ENCODE peak calls at places on chromosomes 1 and 21, in five cellular contexts. One of them, this sample, is unnamed.

GRCh38 chr1:97412155-97412554 is 508.7 kb downstream of the DPYD start:
- DNase-seq in BJ: no peak
- DNase-seq in H1: no peak
- DNase-seq in spleen: no peak
- DNase-seq in PC-9: no peak
- DNase-seq in this sample: no peak

GRCh38 chr21:45494135-45494850 is 47.9 kb downstream of the SLC19A1 start:
- DNase-seq in H1: no peak
- DNase-seq in PC-9: no peak
- DNase-seq in spleen: peak
- DNase-seq in BJ: no peak
- DNase-seq in this sample: no peak

GRCh38 chr1:4027008-4027407 is 126.9 kb upstream of the C1orf174 start:
- DNase-seq in spleen: no peak
- DNase-seq in BJ: no peak
- DNase-seq in PC-9: no peak
- DNase-seq in H1: no peak
- DNase-seq in this sample: no peak

GRCh38 chr1:178607718-178608408 is 95.0 kb downstream of the TEX35 start:
- DNase-seq in spleen: no peak
- DNase-seq in PC-9: no peak
- DNase-seq in BJ: no peak
- DNase-seq in H1: no peak
- DNase-seq in this sample: no peak

GRCh38 chr1:218304281-218305039 is 19.4 kb downstream of the RRP15 start:
- DNase-seq in BJ: no peak
- DNase-seq in spleen: no peak
- DNase-seq in PC-9: no peak
- DNase-seq in H1: no peak
- DNase-seq in this sample: no peak

GRCh38 chr1:37946703-37947360 is at the start of gene INPP5B:
- DNase-seq in BJ: peak
- DNase-seq in spleen: peak
- DNase-seq in PC-9: no peak
- DNase-seq in H1: peak
- DNase-seq in this sample: no peak

GRCh38 chr1:228868731-228869024 is 133.4 kb downstream of the RHOU start:
- DNase-seq in PC-9: no peak
- DNase-seq in spleen: no peak
- DNase-seq in H1: peak
- DNase-seq in BJ: no peak
- DNase-seq in this sample: no peak

GRCh38 chr1:88060112-88060673 is 623.9 kb upstream of the PKN2 start:
- DNase-seq in H1: no peak
- DNase-seq in PC-9: no peak
- DNase-seq in spleen: no peak
- DNase-seq in BJ: no peak
- DNase-seq in this sample: no peak

GRCh38 chr1:40153073-40153770 is 8.0 kb upstream of the RLF start:
- DNase-seq in PC-9: peak
- DNase-seq in H1: no peak
- DNase-seq in BJ: no peak
- DNase-seq in spleen: no peak
- DNase-seq in this sample: no peak

GRCh38 chr1:172742599-172743500 is 83.9 kb downstream of the FASLG start:
- DNase-seq in PC-9: no peak
- DNase-seq in spleen: no peak
- DNase-seq in BJ: no peak
- DNase-seq in H1: no peak
- DNase-seq in this sample: no peak

GRCh38 chr1:68358439-68358838 is 91.3 kb downstream of the RPE65 start:
- DNase-seq in PC-9: no peak
- DNase-seq in spleen: no peak
- DNase-seq in H1: no peak
- DNase-seq in BJ: no peak
- DNase-seq in this sample: no peak

GRCh38 chr1:44536357-44536756 is 131.3 kb downstream of the RNF220 start:
- DNase-seq in PC-9: no peak
- DNase-seq in BJ: no peak
- DNase-seq in spleen: no peak
- DNase-seq in H1: no peak
- DNase-seq in this sample: no peak
- H3K4me3 ChIP-seq in PC-9: no peak
- H3K4me3 ChIP-seq in BJ: no peak
- H3K4me3 ChIP-seq in spleen: no peak
- H3K4me3 ChIP-seq in H1: no peak
- H3K4me3 ChIP-seq in this sample: no peak

GRCh38 chr21:39209334-39209688 is 26.1 kb upstream of the PSMG1 start:
- DNase-seq in H1: no peak
- DNase-seq in BJ: no peak
- DNase-seq in PC-9: no peak
- DNase-seq in spleen: no peak
- DNase-seq in this sample: no peak

GRCh38 chr21:39208624-39209333 is 25.5 kb upstream of the PSMG1 start:
- DNase-seq in BJ: no peak
- DNase-seq in H1: no peak
- DNase-seq in spleen: no peak
- DNase-seq in PC-9: no peak
- DNase-seq in this sample: no peak

DNA sequence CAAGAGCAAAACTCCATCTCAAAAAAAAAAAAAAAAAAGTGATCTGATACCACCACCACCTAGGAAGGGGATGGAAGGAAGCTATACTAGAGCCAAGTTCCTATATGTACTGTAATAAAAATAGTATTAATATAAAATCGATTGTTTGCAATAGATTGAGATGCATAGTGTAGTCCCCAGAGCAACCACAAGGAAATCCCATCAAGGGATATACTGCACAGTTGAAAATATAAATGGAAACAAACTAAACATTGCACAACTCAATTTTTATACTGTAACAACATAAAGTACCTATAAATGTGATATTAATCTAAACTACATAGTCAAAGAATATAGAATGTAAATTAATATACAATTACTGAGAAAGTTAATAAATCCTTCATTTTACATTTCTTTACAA is 20.9 kb upstream of the PSMG1 start:
- DNase-seq in BJ: no peak
- DNase-seq in spleen: no peak
- DNase-seq in PC-9: no peak
- DNase-seq in H1: no peak
- DNase-seq in this sample: no peak
- TF ChIP-seq CTCF in BJ: peak
- TF ChIP-seq CTCF in spleen: no peak
- TF ChIP-seq CTCF in PC-9: peak
- TF ChIP-seq CTCF in H1: no peak
- TF ChIP-seq CTCF in this sample: peak

DNA sequence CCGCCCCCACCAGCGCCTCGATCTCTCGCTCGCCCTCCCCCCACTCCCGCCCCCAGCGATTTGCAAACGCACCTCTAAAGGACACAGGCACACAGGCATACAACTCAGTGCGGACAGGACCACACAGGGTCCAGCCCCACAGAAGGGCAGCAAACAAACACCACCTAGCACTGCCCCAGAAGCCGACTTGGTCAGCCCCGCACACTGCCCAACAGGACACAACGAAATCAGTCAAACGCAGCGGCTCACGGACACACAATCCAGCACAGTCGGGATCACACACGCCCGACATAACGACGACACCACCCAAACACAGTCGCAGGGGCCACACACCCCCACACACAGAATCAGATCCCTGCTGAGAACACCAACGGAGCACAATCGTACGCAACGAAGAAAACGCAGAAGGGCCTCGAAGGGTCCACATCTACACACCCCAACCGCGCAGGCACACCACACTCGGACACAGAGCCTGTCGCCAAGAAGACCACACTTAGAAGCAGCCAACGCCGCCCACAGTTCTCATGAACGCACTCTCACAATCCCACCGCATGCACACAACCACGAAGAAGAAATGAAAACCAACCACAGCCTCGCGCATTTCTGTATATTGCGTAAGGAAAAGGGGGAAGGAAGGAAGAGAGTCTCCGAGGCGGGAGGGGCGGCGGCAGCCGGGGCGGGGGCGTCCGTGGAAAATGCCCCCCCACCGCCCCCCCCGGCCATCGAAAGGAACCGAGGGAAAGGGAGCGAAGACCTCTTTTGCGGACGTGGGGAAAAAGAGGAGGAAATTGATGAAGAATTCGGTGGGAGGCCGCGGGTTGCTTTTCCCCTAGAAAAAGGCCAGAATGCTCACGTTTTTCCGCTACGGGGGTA is 475 bp downstream of the TAL1 start:
- DNase-seq in PC-9: no peak
- DNase-seq in spleen: no peak
- DNase-seq in BJ: no peak
- DNase-seq in H1: peak
- DNase-seq in this sample: no peak
- H3K4me3 ChIP-seq in PC-9: no peak
- H3K4me3 ChIP-seq in spleen: peak
- H3K4me3 ChIP-seq in BJ: no peak
- H3K4me3 ChIP-seq in H1: peak
- H3K4me3 ChIP-seq in this sample: peak

DNA sequence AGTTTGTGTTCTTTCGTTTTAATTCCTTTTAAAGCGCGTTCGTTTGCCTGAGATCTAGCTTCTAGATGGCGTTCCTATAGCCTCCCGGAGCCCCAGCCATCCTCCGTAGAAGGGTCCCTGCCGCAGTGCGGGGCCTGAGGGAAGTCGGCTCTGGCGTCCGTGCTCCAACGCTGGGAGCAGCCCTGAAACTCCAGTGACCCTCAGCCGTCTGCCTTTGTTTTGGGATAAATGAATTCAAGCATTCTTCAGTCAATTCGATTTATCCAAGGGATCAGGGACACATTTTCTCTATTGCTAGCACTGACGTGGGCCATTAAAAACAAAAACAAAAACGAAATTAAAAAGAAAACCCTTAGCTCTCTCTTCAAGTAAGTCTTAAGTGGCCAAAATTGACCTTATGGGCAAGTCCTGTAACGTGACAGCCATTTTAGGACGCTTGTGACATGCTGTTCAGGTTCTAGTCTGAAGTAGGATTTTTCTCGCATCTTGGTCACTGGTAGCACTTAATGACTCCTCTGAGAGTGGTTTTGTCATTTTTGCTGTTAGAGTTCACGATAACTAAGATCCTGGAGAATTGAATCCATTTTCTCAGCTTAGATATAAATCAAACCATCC is 757 bp upstream of the HSPA13 start:
- DNase-seq in BJ: no peak
- DNase-seq in spleen: no peak
- DNase-seq in PC-9: no peak
- DNase-seq in H1: no peak
- DNase-seq in this sample: no peak
- TF ChIP-seq CTCF in BJ: peak
- TF ChIP-seq CTCF in spleen: no peak
- TF ChIP-seq CTCF in PC-9: no peak
- TF ChIP-seq CTCF in H1: no peak
- TF ChIP-seq CTCF in this sample: no peak

GRCh38 chr1:112714313-112715263 is 544 bp downstream of the PPM1J start:
- DNase-seq in BJ: no peak
- DNase-seq in PC-9: peak
- DNase-seq in H1: peak
- DNase-seq in spleen: peak
- DNase-seq in this sample: no peak

GRCh38 chr1:112713466-112714312 is 1.4 kb downstream of the PPM1J start:
- DNase-seq in BJ: no peak
- DNase-seq in PC-9: peak
- DNase-seq in H1: no peak
- DNase-seq in spleen: peak
- DNase-seq in this sample: no peak

GRCh38 chr1:112715264-112716053 is at the start of gene PPM1J:
- DNase-seq in H1: peak
- DNase-seq in BJ: no peak
- DNase-seq in PC-9: peak
- DNase-seq in spleen: peak
- DNase-seq in this sample: no peak

GRCh38 chr1:112717263-112717662 is 2.1 kb upstream of the PPM1J start:
- DNase-seq in BJ: no peak
- DNase-seq in H1: no peak
- DNase-seq in spleen: no peak
- DNase-seq in PC-9: no peak
- DNase-seq in this sample: no peak

GRCh38 chr1:112716133-112716720 is 1.1 kb upstream of the PPM1J start:
- DNase-seq in H1: peak
- DNase-seq in PC-9: peak
- DNase-seq in spleen: peak
- DNase-seq in BJ: no peak
- DNase-seq in this sample: no peak
- H3K4me3 ChIP-seq in H1: peak
- H3K4me3 ChIP-seq in PC-9: peak
- H3K4me3 ChIP-seq in spleen: peak
- H3K4me3 ChIP-seq in BJ: peak
- H3K4me3 ChIP-seq in this sample: peak

GRCh38 chr21:43864313-43864805 is 664 bp upstream of the AGPAT3 start:
- DNase-seq in H1: peak
- DNase-seq in BJ: no peak
- DNase-seq in spleen: peak
- DNase-seq in PC-9: peak
- DNase-seq in this sample: no peak
- TF ChIP-seq CTCF in H1: no peak
- TF ChIP-seq CTCF in BJ: no peak
- TF ChIP-seq CTCF in spleen: no peak
- TF ChIP-seq CTCF in PC-9: no peak
- TF ChIP-seq CTCF in this sample: no peak

This sample was measured in epithelial cell of proximal tubule.